ENCODE peak calls at places on chromosomes 2 and 18, in eight cellular contexts. B is endothelial cell, D is fibroblast of lung, Z is choroid plexus epithelial cell, T is mucosa of descending colon, I is neural progenitor cell, Q is RWPE1, M is coronary artery. G is an unnamed sample.

GRCh38 chr18:51195602-51196115 is 1.8 kb downstream of the MEX3C start:
- DNase-seq in B (peak), D (peak), Z (peak), T (no peak), I (peak), Q (peak), M (no peak), G (peak)

GRCh38 chr2:42084231-42084671 is 36.4 kb downstream of the PKDCC start:
- DNase-seq in B (no peak), D (peak), Z (peak), T (no peak), I (no peak), Q (no peak), M (no peak), G (no peak)

GRCh38 chr2:99688699-99689098 is 198.9 kb upstream of the REV1 start:
- DNase-seq in B (no peak), D (no peak), Z (no peak), T (no peak), I (no peak), Q (no peak), M (peak), G (no peak)

GRCh38 chr2:21356857-21357255 is 233.1 kb downstream of the TDRD15 start:
- DNase-seq in B (no peak), D (no peak), Z (no peak), T (no peak), I (no peak), Q (no peak), M (no peak), G (no peak)

GRCh38 chr2:84741182-84741822 is 139.6 kb downstream of the TRABD2A start:
- DNase-seq in B (no peak), D (peak), Z (peak), T (peak), I (peak), Q (no peak), M (no peak), G (peak)

GRCh38 chr2:115169814-115170213 is 727.4 kb downstream of the DPP10 start:
- DNase-seq in B (no peak), D (no peak), Z (no peak), T (no peak), I (no peak), Q (no peak), M (no peak), G (no peak)

GRCh38 chr2:222861411-222862067 is 703 bp downstream of the ACSL3 start:
- DNase-seq in B (peak), D (peak), Z (peak), T (peak), I (no peak), Q (no peak), M (peak), G (peak)

GRCh38 chr2:46873632-46874068 is 42.0 kb downstream of the MCFD2 start:
- DNase-seq in B (no peak), D (peak), Z (peak), T (peak), I (no peak), Q (peak), M (no peak), G (peak)

GRCh38 chr2:103235283-103235682 is 473.5 kb downstream of the TMEM182 start:
- DNase-seq in B (no peak), D (no peak), Z (no peak), T (no peak), I (no peak), Q (no peak), M (no peak), G (no peak)

GRCh38 chr2:237091779-237092436 is 6.2 kb downstream of the COPS8 start:
- DNase-seq in B (no peak), D (peak), Z (peak), T (no peak), I (no peak), Q (peak), M (no peak), G (no peak)

GRCh38 chr2:237090906-237091305 is 5.2 kb downstream of the COPS8 start:
- DNase-seq in B (no peak), D (peak), Z (peak), T (no peak), I (no peak), Q (no peak), M (no peak), G (no peak)

GRCh38 chr2:237092506-237092905 is 6.8 kb downstream of the COPS8 start:
- DNase-seq in B (no peak), D (no peak), Z (peak), T (no peak), I (no peak), Q (no peak), M (no peak), G (no peak)

GRCh38 chr2:237096201-237096600 is 10.5 kb downstream of the COPS8 start:
- DNase-seq in B (peak), D (no peak), Z (no peak), T (no peak), I (no peak), Q (no peak), M (no peak), G (no peak)

GRCh38 chr2:237092920-237093781 is 7.5 kb downstream of the COPS8 start:
- DNase-seq in B (no peak), D (peak), Z (peak), T (no peak), I (peak), Q (peak), M (no peak), G (no peak)
- TF ChIP-seq CTCF in B (peak), D (peak), Z (peak), T (no peak), I (peak), Q (peak), M (no peak), G (no peak)

DNA sequence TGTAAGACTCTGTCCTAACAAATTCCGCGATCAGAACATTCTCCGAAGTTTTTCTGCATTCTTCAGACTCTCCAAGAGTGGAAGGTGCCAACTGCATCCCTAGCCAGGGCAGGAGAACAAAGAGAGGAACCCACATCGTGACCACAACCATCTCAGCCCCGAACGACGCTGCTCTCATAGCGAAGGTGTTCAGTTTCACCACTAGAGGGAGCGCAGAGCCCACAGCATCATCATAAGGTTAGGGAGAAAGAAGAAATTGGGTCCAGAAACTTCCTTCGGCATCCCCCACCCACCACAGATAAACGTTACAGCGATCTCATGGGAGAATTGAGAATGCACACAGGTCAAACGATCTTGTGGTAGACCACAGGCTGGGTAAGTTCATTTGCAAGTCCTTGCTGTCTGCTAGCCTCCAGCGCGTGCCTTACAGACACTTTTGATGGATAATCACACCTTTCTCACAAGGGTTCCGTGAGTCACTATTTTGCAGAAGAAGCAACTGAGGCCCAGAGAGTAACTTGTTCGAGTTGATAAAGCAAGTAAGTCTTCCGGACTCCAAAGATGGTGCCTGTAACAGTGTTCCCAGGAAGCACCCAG is 53.7 kb upstream of the ARL4C start:
- DNase-seq in B (peak), D (peak), Z (peak), T (no peak), I (peak), Q (peak), M (no peak), G (peak)
- TF ChIP-seq CTCF in B (peak), D (peak), Z (peak), T (peak), I (peak), Q (peak), M (peak), G (peak)

GRCh38 chr2:101823849-101824248 is 126.3 kb downstream of the MAP4K4 start:
- DNase-seq in B (no peak), D (peak), Z (peak), T (no peak), I (no peak), Q (peak), M (no peak), G (no peak)

GRCh38 chr2:101821828-101822458 is 124.4 kb downstream of the MAP4K4 start:
- DNase-seq in B (no peak), D (no peak), Z (no peak), T (no peak), I (no peak), Q (no peak), M (no peak), G (no peak)

GRCh38 chr2:101821059-101821805 is 123.7 kb downstream of the MAP4K4 start:
- DNase-seq in B (no peak), D (peak), Z (no peak), T (no peak), I (no peak), Q (no peak), M (no peak), G (no peak)

GRCh38 chr2:101820519-101820918 is 123.0 kb downstream of the MAP4K4 start:
- DNase-seq in B (no peak), D (peak), Z (peak), T (no peak), I (no peak), Q (peak), M (no peak), G (peak)

GRCh38 chr2:101823347-101823791 is 125.9 kb downstream of the MAP4K4 start:
- DNase-seq in B (peak), D (peak), Z (peak), T (no peak), I (peak), Q (peak), M (no peak), G (peak)
- TF ChIP-seq CTCF in B (peak), D (peak), Z (peak), T (peak), I (peak), Q (peak), M (no peak), G (peak)

DNA sequence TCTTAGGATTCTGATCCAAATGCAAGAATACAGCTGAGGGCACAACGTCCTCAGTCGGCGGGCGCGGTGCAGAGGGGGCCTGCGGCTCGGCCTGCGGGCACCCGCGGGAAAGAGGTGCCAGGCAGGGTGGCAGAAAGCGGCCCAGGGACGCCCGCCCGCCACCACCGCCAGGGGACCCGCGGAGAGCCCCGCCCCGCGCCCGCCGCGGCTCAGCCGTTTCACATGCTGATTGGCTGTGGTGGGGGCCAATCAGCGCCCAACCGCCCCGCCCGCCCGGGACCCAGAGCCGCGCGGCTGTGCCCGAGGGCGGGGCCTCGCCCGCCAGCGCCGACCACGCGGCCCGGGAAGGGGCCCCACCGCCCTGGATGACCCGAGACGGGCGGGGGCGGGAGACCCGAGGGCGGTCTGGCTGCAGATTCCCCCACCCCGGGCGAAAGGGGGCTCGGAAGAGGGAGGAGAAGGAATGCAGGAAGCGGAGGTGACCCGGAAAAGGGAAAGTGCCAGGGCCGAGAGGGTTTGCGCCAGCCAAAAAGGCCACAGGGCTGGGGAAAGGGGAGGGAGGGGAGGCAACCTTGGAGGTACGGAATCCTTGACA is 8.0 kb downstream of the IRS1 start:
- DNase-seq in B (peak), D (peak), Z (peak), T (peak), I (peak), Q (peak), M (peak), G (peak)
- TF ChIP-seq CTCF in B (peak), D (peak), Z (no peak), T (peak), I (peak), Q (peak), M (peak), G (peak)

DNA sequence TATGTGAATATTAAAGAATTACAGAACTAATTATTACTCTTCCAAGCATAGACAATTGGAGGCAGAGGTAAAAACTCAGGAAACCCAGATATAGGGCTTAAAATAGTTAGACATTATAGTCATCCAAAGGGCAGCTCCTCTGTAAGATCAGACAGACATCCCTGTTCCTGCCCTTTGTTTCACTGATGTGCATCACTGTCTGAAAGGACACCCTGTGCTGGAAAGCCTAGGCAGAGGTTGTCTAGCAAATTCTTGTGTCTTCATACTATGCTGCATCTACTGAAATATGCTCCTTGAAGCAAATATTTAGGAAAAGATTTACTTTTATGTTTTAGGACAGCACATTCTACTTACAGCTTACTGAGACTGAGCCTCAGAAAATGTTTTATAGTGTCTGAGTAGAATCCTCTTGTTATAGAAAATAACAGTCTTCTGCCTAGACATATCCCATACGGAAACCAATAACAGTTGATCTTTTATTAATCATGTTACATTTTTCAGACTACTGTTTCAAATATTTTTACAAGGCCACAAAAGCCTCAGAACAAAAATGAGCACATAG is 977.3 kb upstream of the CDH2 start:
- DNase-seq in B (no peak), D (peak), Z (peak), T (no peak), I (no peak), Q (no peak), M (no peak), G (no peak)
- TF ChIP-seq CTCF in B (no peak), D (no peak), Z (no peak), T (no peak), I (no peak), Q (no peak), M (no peak), G (no peak)

GRCh38 chr2:68911714-68912510 is 40.7 kb upstream of the BMP10 start:
- DNase-seq in B (no peak), D (no peak), Z (no peak), T (no peak), I (no peak), Q (no peak), M (no peak), G (no peak)
- TF ChIP-seq CTCF in B (no peak), D (no peak), Z (no peak), T (no peak), I (no peak), Q (no peak), M (no peak), G (no peak)

DNA sequence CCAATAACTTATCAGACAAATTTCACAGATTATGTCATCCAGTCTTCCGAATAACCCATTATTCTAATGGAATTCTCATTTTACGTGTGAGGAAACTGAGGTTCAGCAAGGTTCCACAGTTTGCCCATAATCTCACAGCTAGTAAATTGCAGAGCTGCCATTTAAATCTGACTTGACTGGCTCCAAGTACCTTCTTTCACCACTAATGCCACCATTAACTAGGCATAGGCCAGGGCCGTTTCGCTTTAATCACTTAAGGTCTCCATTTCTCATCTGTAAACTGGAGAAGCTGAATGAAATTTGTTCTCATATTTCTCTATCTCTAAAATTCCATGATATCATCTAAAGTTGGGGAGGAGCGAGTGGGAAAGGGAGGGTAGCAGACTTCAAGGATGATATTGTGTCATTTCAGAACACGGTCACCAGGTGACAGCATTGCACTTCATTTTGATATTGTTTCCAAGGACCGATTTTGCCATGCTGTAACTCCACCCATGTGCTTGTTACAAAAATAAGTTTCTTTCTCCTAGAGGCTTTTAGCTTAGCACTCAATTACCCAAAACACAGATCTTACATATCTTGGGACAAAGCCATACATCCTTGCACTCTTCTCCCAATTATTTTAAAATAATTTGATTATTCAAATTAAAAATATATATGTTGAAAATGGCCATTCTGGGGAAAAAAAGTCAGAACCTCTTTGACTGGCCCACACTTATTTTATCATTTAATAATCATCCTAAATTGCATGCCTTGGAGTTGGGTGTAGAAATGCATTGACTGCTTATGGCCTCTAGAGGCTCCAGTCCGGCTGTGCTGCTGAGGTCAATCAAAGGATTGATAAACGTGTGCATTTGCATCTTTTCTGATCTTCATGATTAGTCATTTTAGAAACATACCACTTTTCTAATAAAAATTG is 123.8 kb downstream of the AKAIN1 start:
- DNase-seq in B (peak), D (peak), Z (peak), T (no peak), I (peak), Q (peak), M (no peak), G (peak)
- TF ChIP-seq CTCF in B (peak), D (peak), Z (peak), T (no peak), I (peak), Q (peak), M (no peak), G (peak)

GRCh38 chr18:6752200-6752873 is 22.8 kb downstream of the ARHGAP28 start:
- DNase-seq in B (peak), D (peak), Z (peak), T (no peak), I (peak), Q (no peak), M (no peak), G (no peak)

GRCh38 chr18:6755107-6755506 is 25.6 kb downstream of the ARHGAP28 start:
- DNase-seq in B (no peak), D (peak), Z (no peak), T (no peak), I (no peak), Q (no peak), M (no peak), G (no peak)

GRCh38 chr18:6763524-6763923 is 34.0 kb downstream of the ARHGAP28 start:
- DNase-seq in B (no peak), D (no peak), Z (no peak), T (no peak), I (no peak), Q (no peak), M (no peak), G (no peak)

GRCh38 chr18:6759579-6759978 is 30.1 kb downstream of the ARHGAP28 start:
- DNase-seq in B (no peak), D (no peak), Z (no peak), T (no peak), I (no peak), Q (no peak), M (no peak), G (no peak)

GRCh38 chr18:6757966-6758365 is 28.4 kb downstream of the ARHGAP28 start:
- DNase-seq in B (no peak), D (peak), Z (no peak), T (no peak), I (no peak), Q (no peak), M (no peak), G (no peak)
- TF ChIP-seq CTCF in B (no peak), D (no peak), Z (no peak), T (no peak), I (no peak), Q (no peak), M (no peak), G (no peak)

GRCh38 chr2:227379095-227379494 is at the start of gene TM4SF20:
- DNase-seq in B (no peak), D (no peak), Z (no peak), T (no peak), I (no peak), Q (no peak), M (no peak), G (no peak)

GRCh38 chr2:227378371-227378782 is 729 bp downstream of the TM4SF20 start:
- DNase-seq in B (no peak), D (no peak), Z (peak), T (no peak), I (no peak), Q (peak), M (no peak), G (no peak)

GRCh38 chr2:227376911-227377396 is 2.2 kb downstream of the TM4SF20 start:
- DNase-seq in B (no peak), D (peak), Z (peak), T (no peak), I (no peak), Q (no peak), M (no peak), G (no peak)

GRCh38 chr2:227374158-227374557 is 4.9 kb downstream of the TM4SF20 start:
- DNase-seq in B (no peak), D (peak), Z (peak), T (no peak), I (no peak), Q (no peak), M (no peak), G (peak)

DNA sequence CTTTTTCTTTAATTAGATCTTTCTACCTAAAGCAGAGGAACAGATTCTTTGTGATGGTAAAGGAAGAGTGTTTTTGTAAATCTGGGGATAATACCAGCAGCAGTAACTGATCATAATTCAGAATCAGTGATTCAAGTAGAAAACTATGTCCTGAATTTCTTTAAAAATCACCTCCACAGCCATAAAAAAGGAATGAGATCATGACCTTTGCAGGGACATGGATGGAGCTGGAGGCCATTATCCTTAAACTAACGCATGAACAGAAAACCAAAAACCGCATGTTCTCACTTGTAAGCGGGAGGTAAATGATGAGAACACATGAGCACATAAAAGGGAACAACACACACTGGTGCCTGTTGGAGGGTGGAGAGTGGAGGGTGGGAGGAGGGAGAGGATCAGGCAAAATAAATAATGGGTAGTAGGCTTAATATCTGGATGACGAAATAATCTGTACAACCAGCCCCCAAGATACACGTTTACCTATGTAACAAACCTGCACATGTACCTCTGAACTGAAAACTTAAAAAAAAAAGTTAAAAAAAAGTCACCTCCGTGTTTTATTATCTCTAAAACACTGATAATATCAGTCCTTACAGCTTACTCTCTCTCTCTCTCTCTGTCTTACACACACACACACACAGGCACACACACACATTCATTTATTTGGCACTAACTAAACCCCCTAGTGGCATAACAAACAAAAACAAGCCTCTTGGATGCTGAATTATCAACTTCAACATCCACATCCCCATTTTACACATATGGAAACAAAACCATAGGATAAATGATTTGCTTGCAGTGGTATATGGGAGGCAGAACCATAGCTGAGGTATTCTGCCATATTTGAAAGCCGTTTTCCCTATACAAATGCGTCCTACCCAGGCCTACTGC is 1.4 kb downstream of the TM4SF20 start:
- DNase-seq in B (no peak), D (no peak), Z (no peak), T (no peak), I (no peak), Q (no peak), M (no peak), G (no peak)
- TF ChIP-seq CTCF in B (no peak), D (no peak), Z (no peak), T (no peak), I (no peak), Q (no peak), M (no peak), G (no peak)